ENCODE peak calls at places on chromosomes 1 and 21, in ten cellular contexts. N, K, U, A, Y, C, D, W, F and G are unnamed samples.

GRCh38 chr1:19445417-19446342 is 39.7 kb downstream of the CAPZB start:
- DNase-seq in N (no peak), K (no peak), U (no peak), A (no peak), Y (peak; percentile 29), C (no peak), D (no peak), W (no peak), F (no peak), G (no peak)

GRCh38 chr21:30256100-30256499 is 26.6 kb downstream of the KRTAP24-1 start:
- DNase-seq in N (no peak), K (no peak), U (no peak), A (no peak), Y (no peak), C (no peak), D (no peak), W (no peak), F (no peak), G (no peak)

GRCh38 chr1:42282867-42283583 is 52.0 kb downstream of the FOXJ3 start:
- DNase-seq in N (no peak), K (peak; percentile 7), U (no peak), A (no peak), Y (no peak), C (no peak), D (no peak), W (no peak), F (no peak), G (no peak)

GRCh38 chr1:1770102-1770501 is 8.2 kb downstream of the NADK start:
- DNase-seq in N (no peak), K (no peak), U (no peak), A (no peak), Y (no peak), C (no peak), D (no peak), W (no peak), F (no peak), G (no peak)

GRCh38 chr1:111615874-111616715 is 3.5 kb upstream of the RAP1A start:
- DNase-seq in N (peak; percentile 67), K (no peak), U (no peak), A (no peak), Y (no peak), C (peak; percentile 54), D (peak; percentile 75), W (no peak), F (no peak), G (no peak)

GRCh38 chr21:46564391-46564790 is 40.5 kb downstream of the S100B start:
- DNase-seq in N (no peak), K (no peak), U (no peak), A (no peak), Y (no peak), C (no peak), D (no peak), W (no peak), F (no peak), G (no peak)

GRCh38 chr1:20301463-20302092 is 10.9 kb downstream of the VWA5B1 start:
- DNase-seq in N (no peak), K (no peak), U (no peak), A (no peak), Y (no peak), C (no peak), D (no peak), W (no peak), F (no peak), G (no peak)

GRCh38 chr1:56627019-56627635 is 18.0 kb upstream of the PRKAA2 start:
- DNase-seq in N (no peak), K (no peak), U (no peak), A (no peak), Y (no peak), C (no peak), D (no peak), W (no peak), F (no peak), G (no peak)

GRCh38 chr1:193707271-193708015 is 521.0 kb upstream of the B3GALT2 start:
- DNase-seq in N (no peak), K (no peak), U (no peak), A (no peak), Y (no peak), C (no peak), D (no peak), W (no peak), F (no peak), G (no peak)

GRCh38 chr1:64398937-64399336 is 71.0 kb upstream of the CACHD1 start:
- DNase-seq in N (no peak), K (no peak), U (no peak), A (no peak), Y (no peak), C (no peak), D (no peak), W (no peak), F (no peak), G (no peak)

GRCh38 chr1:22619252-22619651 is 17.2 kb upstream of the C1QA start:
- DNase-seq in N (no peak), K (no peak), U (no peak), A (no peak), Y (no peak), C (no peak), D (no peak), W (no peak), F (no peak), G (no peak)